ENCODE peak calls at places on chromosome 3, in five cellular contexts. U is mesenchymal stem cell; A is left ventricle myocardium inferior; N is CD8-positive, alpha-beta memory T cell; O is HCT116. G is an unnamed sample.

GRCh38 chr3:48403533-48404439 is 26.1 kb downstream of the PLXNB1 start:
- DNase-seq in U (no peak), A (no peak), N (no peak), O (no peak), G (peak)

GRCh38 chr3:171101982-171102610 is 75.6 kb upstream of the SLC2A2 start:
- DNase-seq in U (peak), A (no peak), N (no peak), O (no peak), G (no peak)

GRCh38 chr3:148714521-148714920 is 16.8 kb downstream of the AGTR1 start:
- DNase-seq in U (no peak), A (no peak), N (no peak), O (no peak), G (no peak)

GRCh38 chr3:16026753-16027152 is 147.7 kb upstream of the GALNT15 start:
- DNase-seq in U (no peak), A (no peak), N (no peak), O (no peak), G (no peak)

GRCh38 chr3:44132061-44132460 is 109.6 kb upstream of the TOPAZ1 start:
- DNase-seq in U (no peak), A (no peak), N (no peak), O (no peak), G (no peak)

GRCh38 chr3:133418361-133418760 is 18.5 kb downstream of the BFSP2 start:
- DNase-seq in U (no peak), A (no peak), N (no peak), O (no peak), G (no peak)

GRCh38 chr3:139218046-139218445 is 125.8 kb upstream of the MRPS22 start:
- DNase-seq in U (no peak), A (no peak), N (no peak), O (no peak), G (no peak)

GRCh38 chr3:36763850-36764703 is at the start of gene DCLK3:
- DNase-seq in U (no peak), A (no peak), N (no peak), O (no peak), G (no peak)

GRCh38 chr3:165549037-165549436 is 288.2 kb downstream of the BCHE start:
- DNase-seq in U (no peak), A (no peak), N (no peak), O (no peak), G (no peak)

GRCh38 chr3:63795438-63795837 is 23.7 kb upstream of the C3orf49 start:
- DNase-seq in U (no peak), A (no peak), N (no peak), O (no peak), G (no peak)

GRCh38 chr3:72517804-72518442 is 330.3 kb downstream of the SHQ1 start:
- DNase-seq in U (no peak), A (no peak), N (no peak), O (no peak), G (no peak)

GRCh38 chr3:7504886-7505775 is 644.2 kb downstream of the GRM7 start:
- DNase-seq in U (peak), A (no peak), N (no peak), O (peak), G (no peak)

GRCh38 chr3:57206423-57206822 is 6.6 kb upstream of the HESX1 start:
- DNase-seq in U (no peak), A (no peak), N (no peak), O (no peak), G (no peak)

GRCh38 chr3:69536306-69537020 is 150.6 kb upstream of the FRMD4B start:
- DNase-seq in U (no peak), A (no peak), N (no peak), O (no peak), G (no peak)

GRCh38 chr3:10010546-10011465 is 15.4 kb upstream of the FANCD2 start:
- DNase-seq in U (peak), A (peak), N (peak), O (peak), G (peak)

GRCh38 chr3:11391930-11392688 is 119.9 kb downstream of the ATG7 start:
- DNase-seq in U (peak), A (no peak), N (no peak), O (no peak), G (no peak)

GRCh38 chr3:88189361-88189810 is 39.6 kb downstream of the C3orf38 start:
- DNase-seq in U (no peak), A (no peak), N (no peak), O (no peak), G (no peak)

GRCh38 chr3:158074591-158074990 is 31.6 kb downstream of the SHOX2 start:
- DNase-seq in U (no peak), A (no peak), N (no peak), O (no peak), G (no peak)

GRCh38 chr3:156675744-156676466 is 1.5 kb downstream of the TIPARP start:
- DNase-seq in U (peak), A (peak), N (peak), O (peak), G (peak)

GRCh38 chr3:150293401-150294001 is 114.6 kb upstream of the TSC22D2 start:
- DNase-seq in U (peak), A (no peak), N (no peak), O (no peak), G (no peak)

GRCh38 chr3:40055361-40055760 is 246.0 kb downstream of the MYRIP start:
- DNase-seq in U (no peak), A (no peak), N (no peak), O (no peak), G (no peak)

GRCh38 chr3:40054568-40055222 is 245.3 kb downstream of the MYRIP start:
- DNase-seq in U (peak), A (no peak), N (no peak), O (no peak), G (no peak)

GRCh38 chr3:40053663-40054062 is 244.3 kb downstream of the MYRIP start:
- DNase-seq in U (no peak), A (no peak), N (no peak), O (no peak), G (no peak)

GRCh38 chr3:40055956-40056355 is 246.5 kb downstream of the MYRIP start:
- DNase-seq in U (no peak), A (no peak), N (no peak), O (no peak), G (no peak)

DNA sequence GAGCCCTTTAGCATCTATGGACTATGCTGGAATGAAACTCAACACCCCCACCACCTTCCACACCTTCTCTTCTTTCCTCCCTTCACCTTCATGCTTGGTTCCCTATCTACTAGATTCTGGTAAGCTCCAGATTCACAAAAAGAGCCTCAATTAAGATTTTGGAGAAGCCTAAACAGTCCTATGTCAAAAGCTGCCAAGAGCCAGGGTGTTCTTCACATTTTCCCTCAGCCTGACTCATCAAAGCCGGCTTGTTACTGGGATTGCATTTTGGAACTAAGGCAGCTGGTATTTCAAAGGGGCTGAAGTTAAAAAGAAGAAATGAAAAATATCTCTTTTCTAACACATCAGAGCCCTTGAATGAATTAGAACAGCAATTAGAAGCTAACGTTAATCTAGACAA is 247.7 kb downstream of the MYRIP start:
- DNase-seq in U (no peak), A (no peak), N (no peak), O (no peak), G (no peak)
- H3K27ac ChIP-seq in U (no peak), A (no peak), N (no peak), O (no peak), G (no peak)

GRCh38 chr3:147267431-147267830 is 138.9 kb downstream of the ZIC4 start:
- DNase-seq in U (no peak), A (no peak), N (no peak), O (no peak), G (no peak)

GRCh38 chr3:147269907-147270306 is 136.4 kb downstream of the ZIC4 start:
- DNase-seq in U (no peak), A (no peak), N (no peak), O (no peak), G (no peak)
- H3K27ac ChIP-seq in U (no peak), A (no peak), N (no peak), O (no peak), G (no peak)

GRCh38 chr3:124297062-124297980 is 305.4 kb upstream of the ROPN1 start:
- DNase-seq in U (no peak), A (no peak), N (no peak), O (no peak), G (no peak)
- H3K27ac ChIP-seq in U (no peak), A (peak), N (no peak), O (no peak), G (no peak)

DNA sequence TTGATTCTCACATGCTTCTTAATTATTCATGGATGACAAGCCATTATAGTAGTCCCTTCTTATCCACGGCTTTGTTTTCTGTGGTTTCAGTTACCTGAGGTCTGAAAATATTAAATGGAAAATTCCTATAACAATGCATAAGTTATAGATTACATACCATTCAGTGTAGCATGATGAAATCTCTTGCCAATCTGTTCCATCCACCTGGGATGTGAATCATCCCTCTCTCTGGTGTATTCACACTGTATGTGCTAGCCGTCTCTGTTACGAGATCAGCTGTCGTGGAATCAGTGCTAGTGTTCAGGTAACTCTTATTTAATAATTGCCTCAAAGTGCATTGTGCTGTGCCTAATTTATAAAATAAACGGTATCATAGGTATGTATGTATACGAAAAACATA is 5.2 kb downstream of the WDR5B start:
- DNase-seq in U (no peak), A (no peak), N (no peak), O (no peak), G (no peak)
- H3K27ac ChIP-seq in U (no peak), A (no peak), N (no peak), O (no peak), G (no peak)

GRCh38 chr3:185759523-185759922 is 65.3 kb downstream of the IGF2BP2 start:
- DNase-seq in U (no peak), A (no peak), N (no peak), O (no peak), G (no peak)

GRCh38 chr3:185757176-185757575 is 67.7 kb downstream of the IGF2BP2 start:
- DNase-seq in U (no peak), A (no peak), N (no peak), O (no peak), G (no peak)

GRCh38 chr3:185758912-185759311 is 65.9 kb downstream of the IGF2BP2 start:
- DNase-seq in U (no peak), A (no peak), N (no peak), O (no peak), G (no peak)

GRCh38 chr3:185760550-185760949 is 64.3 kb downstream of the IGF2BP2 start:
- DNase-seq in U (no peak), A (no peak), N (no peak), O (no peak), G (no peak)

GRCh38 chr3:185760091-185760490 is 64.8 kb downstream of the IGF2BP2 start:
- DNase-seq in U (no peak), A (no peak), N (no peak), O (no peak), G (no peak)
- H3K27ac ChIP-seq in U (no peak), A (no peak), N (no peak), O (no peak), G (no peak)

DNA sequence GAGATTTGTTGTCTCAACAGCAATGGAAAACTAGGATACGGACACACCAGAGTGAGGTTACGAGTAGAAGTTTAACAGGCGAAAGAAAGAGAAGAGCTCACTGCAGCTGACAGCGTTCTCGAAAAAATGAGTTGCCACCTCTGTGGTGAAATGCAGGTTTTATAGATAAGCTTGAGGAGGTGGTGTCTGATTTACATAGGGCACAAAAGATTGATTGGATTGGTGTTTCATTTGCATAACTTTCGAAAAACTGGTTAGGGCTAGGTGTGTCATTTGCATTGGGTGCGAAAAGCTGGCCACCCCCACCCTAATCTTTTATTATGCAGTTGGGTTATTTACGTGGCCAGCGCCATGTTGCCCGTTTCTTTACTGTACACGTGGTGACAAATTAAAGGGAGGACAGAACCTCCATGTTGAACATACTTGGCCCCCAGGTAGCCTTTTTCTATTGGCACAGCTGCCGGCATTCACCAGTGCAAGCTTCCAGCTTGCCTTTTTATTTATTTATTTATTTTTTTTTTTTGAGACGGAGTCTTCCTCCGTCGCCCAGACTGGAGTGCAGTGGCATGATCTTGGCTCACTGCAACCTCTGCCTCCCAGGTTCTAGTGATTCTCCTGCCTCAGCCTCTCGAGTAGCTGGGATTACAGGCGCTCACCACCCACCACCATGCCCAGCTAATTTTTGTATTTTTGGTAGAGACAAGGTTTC is 8.3 kb downstream of the IFT122 start:
- DNase-seq in U (no peak), A (no peak), N (no peak), O (no peak), G (no peak)
- H3K27ac ChIP-seq in U (peak), A (no peak), N (peak), O (no peak), G (no peak)

GRCh38 chr3:177250108-177250507 is 52.8 kb upstream of the TBL1XR1 start:
- DNase-seq in U (no peak), A (no peak), N (no peak), O (no peak), G (no peak)

GRCh38 chr3:177249203-177249602 is 51.9 kb upstream of the TBL1XR1 start:
- DNase-seq in U (no peak), A (no peak), N (no peak), O (no peak), G (no peak)

DNA sequence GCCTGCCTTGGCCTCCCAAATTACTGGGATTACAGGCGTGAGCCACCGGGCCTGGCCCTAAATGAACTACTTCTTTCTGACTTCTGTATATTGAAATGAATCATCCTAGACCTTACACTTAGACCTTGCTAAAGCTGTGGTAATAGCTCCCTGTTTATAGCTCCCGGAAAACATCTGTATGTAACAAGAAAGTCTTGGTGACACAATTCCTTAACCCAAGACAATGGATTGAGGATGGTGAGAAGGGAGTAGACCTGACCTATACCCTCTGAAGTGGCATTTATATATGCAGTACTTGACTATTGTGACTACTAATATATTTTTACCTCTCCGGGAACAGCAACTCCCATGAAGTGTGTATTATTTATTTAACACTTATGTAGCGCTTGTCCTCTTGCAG is 48.0 kb upstream of the TBL1XR1 start:
- DNase-seq in U (no peak), A (no peak), N (no peak), O (no peak), G (no peak)
- H3K27ac ChIP-seq in U (no peak), A (no peak), N (no peak), O (no peak), G (no peak)

GRCh38 chr3:71419369-71419768 is 164.2 kb downstream of the FOXP1 start:
- DNase-seq in U (no peak), A (no peak), N (no peak), O (no peak), G (no peak)

GRCh38 chr3:71425491-71426071 is 157.9 kb downstream of the FOXP1 start:
- DNase-seq in U (no peak), A (no peak), N (no peak), O (no peak), G (peak)

GRCh38 chr3:71423151-71423906 is 160.2 kb downstream of the FOXP1 start:
- DNase-seq in U (no peak), A (peak), N (no peak), O (no peak), G (no peak)

GRCh38 chr3:71421820-71422566 is 161.5 kb downstream of the FOXP1 start:
- DNase-seq in U (no peak), A (no peak), N (no peak), O (no peak), G (no peak)

GRCh38 chr3:71421475-71421819 is 162.1 kb downstream of the FOXP1 start:
- DNase-seq in U (no peak), A (no peak), N (no peak), O (no peak), G (no peak)
- H3K27ac ChIP-seq in U (no peak), A (no peak), N (peak), O (no peak), G (peak)

DNA sequence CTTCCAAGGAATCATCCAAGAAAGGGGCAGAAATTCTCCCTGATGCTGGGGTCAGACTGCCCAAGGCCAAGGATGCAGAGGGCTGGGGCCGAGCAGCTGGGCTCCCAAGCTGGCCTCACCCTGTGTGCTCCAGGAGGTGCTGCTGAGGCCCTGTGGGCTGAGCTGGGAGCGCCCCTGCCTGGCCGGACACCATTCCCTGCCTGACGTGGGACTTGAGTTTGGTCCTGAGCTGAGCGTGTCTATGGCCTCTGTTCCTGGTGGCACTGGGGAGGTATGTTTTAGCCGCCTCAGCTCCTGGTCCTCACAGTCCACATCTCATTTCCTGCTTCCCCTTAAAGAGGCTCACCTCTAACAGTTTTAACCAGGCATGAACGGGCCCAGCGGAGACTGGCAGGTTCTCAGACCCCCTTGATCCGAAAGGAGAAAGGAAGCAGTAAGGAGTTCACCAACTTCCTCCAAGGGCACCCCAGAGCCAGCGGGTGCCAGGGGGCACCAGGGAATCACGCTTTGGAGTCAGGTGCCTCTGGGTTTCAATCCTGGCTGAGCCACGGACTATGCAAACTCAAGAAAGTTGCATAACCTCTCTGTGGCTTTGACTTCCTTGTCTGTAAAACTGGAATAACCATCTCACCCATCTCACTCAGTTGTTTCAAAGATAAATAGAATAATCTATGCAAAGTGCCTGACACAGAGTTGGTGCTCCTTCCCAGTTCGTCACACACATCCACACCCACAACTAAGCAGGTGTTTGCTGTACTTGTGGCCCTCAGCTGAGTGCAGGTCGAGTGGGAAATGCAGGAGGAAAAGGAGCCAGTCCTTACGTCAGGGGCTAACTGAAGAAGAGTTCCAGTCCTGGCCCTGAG is 48.6 kb downstream of the SLC12A8 start:
- DNase-seq in U (peak), A (no peak), N (no peak), O (no peak), G (no peak)
- H3K27ac ChIP-seq in U (no peak), A (peak), N (no peak), O (no peak), G (no peak)

GRCh38 chr3:52044869-52045616 is 11.3 kb downstream of the DUSP7 start:
- DNase-seq in U (no peak), A (no peak), N (no peak), O (no peak), G (no peak)
- H3K27ac ChIP-seq in U (no peak), A (peak), N (no peak), O (peak), G (no peak)